ENCODE peak calls at places on chromosomes 2 and 18, in five cellular contexts. S, K, C, R and M are unnamed samples. For H3K4me1 and H3K27me3, the result is how much of the 10 kb centered on the place peaks cover.

GRCh38 chr2:191746809-191747208 is 68.9 kb downstream of the NABP1 start:
- DNase-seq in S (no peak), K (no peak), C (no peak), R (no peak), M (no peak)

GRCh38 chr2:51158236-51158635 is 126.3 kb upstream of the NRXN1 start:
- DNase-seq in S (no peak), K (no peak), C (no peak), R (no peak), M (no peak)

GRCh38 chr2:201413552-201413951 is 37.7 kb downstream of the TRAK2 start:
- DNase-seq in S (no peak), K (no peak), C (no peak), R (no peak), M (no peak)

GRCh38 chr2:30072250-30072842 is 74.5 kb upstream of the YPEL5 start:
- DNase-seq in S (peak), K (peak), C (peak), R (peak), M (peak)

GRCh38 chr2:217512259-217512658 is 490.5 kb downstream of the TNS1 start:
- DNase-seq in S (no peak), K (no peak), C (no peak), R (no peak), M (no peak)

GRCh38 chr2:147156970-147157369 is 687.9 kb upstream of the ACVR2A start:
- DNase-seq in S (no peak), K (no peak), C (no peak), R (no peak), M (no peak)

GRCh38 chr2:150480241-150480640 is 7.2 kb downstream of the RND3 start:
- DNase-seq in S (no peak), K (peak), C (no peak), R (peak), M (no peak)

GRCh38 chr2:145769053-145769716 is 1249.3 kb upstream of the ZEB2 start:
- DNase-seq in S (no peak), K (no peak), C (no peak), R (no peak), M (no peak)

GRCh38 chr2:168635065-168635577 is 167.3 kb upstream of the NOSTRIN start:
- DNase-seq in S (no peak), K (peak), C (peak), R (peak), M (peak)

GRCh38 chr2:153235516-153235915 is 243.0 kb downstream of the RPRM start:
- DNase-seq in S (no peak), K (no peak), C (no peak), R (no peak), M (no peak)

GRCh38 chr18:51051105-51051712 is 21.2 kb downstream of the SMAD4 start:
- DNase-seq in S (peak), K (no peak), C (peak), R (no peak), M (no peak)

GRCh38 chr2:8819194-8819593 is 18.2 kb downstream of the KIDINS220 start:
- DNase-seq in S (no peak), K (no peak), C (no peak), R (no peak), M (no peak)

GRCh38 chr2:1799174-1799573 is 54.9 kb upstream of the PXDN start:
- DNase-seq in S (no peak), K (peak), C (no peak), R (no peak), M (no peak)

GRCh38 chr2:62663920-62664319 is 41.6 kb upstream of the EHBP1 start:
- DNase-seq in S (no peak), K (no peak), C (no peak), R (no peak), M (no peak)
- H3K4me1 ChIP-seq in S (half or more), K (half or more), C (under half), R (half or more), M (under half)

DNA sequence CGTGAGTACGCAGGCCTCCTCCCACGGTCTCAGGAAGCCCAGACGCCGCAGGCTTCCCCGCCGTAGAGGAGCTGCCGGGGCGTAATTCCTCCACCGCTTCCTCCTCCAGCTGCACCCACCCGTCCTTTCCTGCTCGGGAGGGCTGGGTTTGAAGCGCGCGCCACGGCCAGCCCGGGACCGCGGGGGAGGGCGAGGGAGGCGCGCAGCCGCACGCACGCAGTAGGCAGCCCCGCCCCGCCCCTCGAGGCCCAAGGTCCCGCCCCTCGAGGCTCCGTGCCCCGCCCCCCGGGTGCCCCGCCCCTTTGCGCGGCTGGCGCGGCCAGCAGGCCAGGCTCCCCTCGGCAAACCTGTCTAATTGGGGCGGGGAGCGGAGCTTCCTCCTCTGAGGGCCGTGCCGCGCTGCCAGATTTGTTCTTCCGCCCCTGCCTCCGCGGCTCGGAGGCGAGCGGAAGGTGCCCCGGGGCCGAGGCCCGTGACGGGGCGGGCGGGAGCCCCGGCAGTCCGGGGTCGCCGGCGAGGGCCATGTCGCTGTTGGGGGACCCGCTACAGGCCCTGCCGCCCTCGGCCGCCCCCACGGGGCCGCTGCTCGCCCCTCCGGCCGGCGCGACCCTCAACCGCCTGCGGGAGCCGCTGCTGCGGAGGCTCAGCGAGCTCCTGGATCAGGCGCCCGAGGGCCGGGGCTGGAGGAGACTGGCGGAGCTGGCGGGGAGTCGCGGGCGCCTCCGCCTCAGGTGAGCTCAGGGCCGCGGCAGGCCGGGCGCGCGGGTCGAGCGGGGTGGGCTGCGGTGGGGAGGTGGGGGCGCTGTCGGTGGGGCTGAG is at the start of gene MALT1:
- DNase-seq in S (peak), K (peak), C (peak), R (peak), M (peak)
- TF ChIP-seq EP300 in S (no peak), K (no peak), C (no peak), R (no peak), M (no peak)

GRCh38 chr18:76679259-76679658 is 143.1 kb upstream of the ZNF236 start:
- DNase-seq in S (peak), K (no peak), C (no peak), R (no peak), M (no peak)

GRCh38 chr18:76678248-76678647 is 144.1 kb upstream of the ZNF236 start:
- DNase-seq in S (no peak), K (no peak), C (no peak), R (no peak), M (no peak)

GRCh38 chr18:76684265-76684664 is 138.1 kb upstream of the ZNF236 start:
- DNase-seq in S (no peak), K (no peak), C (no peak), R (no peak), M (no peak)

GRCh38 chr18:76674596-76674995 is 147.8 kb upstream of the ZNF236 start:
- DNase-seq in S (no peak), K (no peak), C (no peak), R (no peak), M (no peak)

GRCh38 chr18:76679877-76680276 is 142.5 kb upstream of the ZNF236 start:
- DNase-seq in S (no peak), K (no peak), C (no peak), R (no peak), M (no peak)
- H3K27me3 ChIP-seq in S (under half), K (under half), C (under half), R (under half), M (under half)

GRCh38 chr2:121358291-121358690 is 73.3 kb upstream of the TFCP2L1 start:
- DNase-seq in S (no peak), K (no peak), C (no peak), R (no peak), M (no peak)

GRCh38 chr2:121359937-121360565 is 75.0 kb upstream of the TFCP2L1 start:
- DNase-seq in S (no peak), K (no peak), C (no peak), R (no peak), M (no peak)

GRCh38 chr2:121360566-121361300 is 75.7 kb upstream of the TFCP2L1 start:
- DNase-seq in S (no peak), K (no peak), C (no peak), R (peak), M (no peak)

GRCh38 chr2:121356058-121356640 is 71.1 kb upstream of the TFCP2L1 start:
- DNase-seq in S (peak), K (peak), C (peak), R (peak), M (no peak)

GRCh38 chr2:121359170-121359569 is 74.2 kb upstream of the TFCP2L1 start:
- DNase-seq in S (no peak), K (no peak), C (peak), R (no peak), M (no peak)
- H3K4me1 ChIP-seq in S (under half), K (under half), C (under half), R (half or more), M (under half)

DNA sequence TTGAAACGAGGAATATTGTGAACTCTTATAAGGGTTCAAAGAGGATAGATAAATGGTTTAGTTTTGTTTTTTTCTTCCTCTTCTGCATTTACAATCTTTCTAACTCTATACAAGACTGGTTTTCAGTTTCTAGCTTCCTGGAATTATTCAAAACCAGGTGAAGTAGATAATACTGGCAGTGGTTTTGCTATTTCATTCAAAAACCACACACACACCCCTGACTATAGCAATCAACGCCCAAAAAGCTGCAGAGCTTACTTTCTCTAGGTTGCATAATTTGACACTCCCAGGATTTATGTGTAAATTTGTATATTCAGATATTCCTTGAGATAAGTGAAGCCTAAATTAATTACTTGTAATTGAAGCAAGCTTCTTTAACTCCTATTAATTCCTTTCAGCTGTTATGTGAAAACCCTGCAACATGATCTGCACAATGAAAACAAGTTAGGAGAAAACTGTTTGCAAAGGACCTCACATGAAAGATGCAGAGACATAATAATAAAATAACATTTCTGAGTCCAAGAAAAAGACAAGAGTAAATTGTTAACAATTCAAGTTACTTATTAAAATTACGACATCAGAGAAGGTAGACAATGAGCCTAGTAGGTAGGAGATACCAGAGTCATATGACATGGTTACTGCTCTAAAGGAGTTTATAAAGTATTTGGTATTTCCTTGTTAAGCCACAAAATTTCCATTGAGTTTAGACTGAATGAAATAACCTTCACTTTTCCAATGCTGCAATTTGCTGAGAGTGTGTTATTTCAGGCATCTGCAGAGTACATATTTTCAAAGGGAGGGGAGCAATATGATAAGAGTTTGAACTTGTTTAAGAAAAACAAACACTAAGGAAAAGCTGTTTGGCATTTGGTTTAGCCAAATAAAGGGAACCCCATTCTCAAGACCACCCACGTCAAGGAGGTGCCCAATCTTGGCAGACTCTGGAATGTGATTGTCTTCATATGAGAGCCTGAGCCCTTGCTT is 1.6 kb upstream of the NFE2L2 start:
- DNase-seq in S (peak), K (no peak), C (no peak), R (no peak), M (no peak)
- TF ChIP-seq EP300 in S (peak), K (no peak), C (no peak), R (no peak), M (no peak)

GRCh38 chr18:75204262-75204977 is 4.5 kb downstream of the PTGR3 start:
- DNase-seq in S (no peak), K (no peak), C (peak), R (no peak), M (peak)
- H3K27me3 ChIP-seq in S (under half), K (under half), C (under half), R (under half), M (under half)

GRCh38 chr2:11500702-11501303 is 33.0 kb upstream of the GREB1 start:
- DNase-seq in S (no peak), K (no peak), C (no peak), R (no peak), M (no peak)
- H3K4me1 ChIP-seq in S (half or more), K (under half), C (under half), R (under half), M (under half)

GRCh38 chr2:121999273-121999672 is 243.8 kb downstream of the TSN start:
- DNase-seq in S (no peak), K (no peak), C (peak), R (no peak), M (no peak)
- TF ChIP-seq EP300 in S (no peak), K (no peak), C (no peak), R (no peak), M (no peak)